ENCODE peak calls at places on chromosomes 12 and 14, in eight cellular contexts. G, T, Q, V, S, R, Y and A are unnamed samples.

GRCh38 chr14:102508774-102509743 is 517 bp downstream of the ANKRD9 start:
- DNase-seq in Q (no peak), V (peak; percentile 75), G (peak; percentile 69), T (peak; percentile 49), R (no peak), Y (peak; percentile 53), S (peak; percentile 92), A (peak; percentile 82)

GRCh38 chr14:89618309-89618708 is 201.3 kb upstream of the FOXN3 start:
- DNase-seq in T (no peak), V (no peak), Y (no peak), S (no peak), Q (no peak), R (no peak), G (no peak), A (peak; percentile 64)

GRCh38 chr14:72781476-72782181 is 112.3 kb downstream of the DPF3 start:
- DNase-seq in V (no peak), T (no peak), Y (no peak), S (no peak), G (no peak), R (no peak), Q (peak; percentile 24), A (peak; percentile 83)

GRCh38 chr12:77751939-77752338 is 78.8 kb upstream of the NAV3 start:
- DNase-seq in G (no peak), Y (no peak), R (no peak), S (no peak), T (no peak), V (no peak), Q (no peak), A (no peak)

GRCh38 chr12:111271674-111272418 is 97.0 kb downstream of the PHETA1 start:
- DNase-seq in R (no peak), S (no peak), V (no peak), G (no peak), Q (no peak), Y (no peak), T (no peak), A (peak; percentile 14)

GRCh38 chr12:43104524-43104923 is 447.5 kb downstream of the ADAMTS20 start:
- DNase-seq in T (no peak), V (no peak), R (no peak), G (no peak), Y (peak; percentile 40), S (no peak), Q (no peak), A (peak; percentile 56)

GRCh38 chr12:117002040-117002832 is 91.5 kb downstream of the FBXW8 start:
- DNase-seq in S (no peak), G (no peak), T (no peak), Q (no peak), R (no peak), Y (no peak), V (no peak), A (peak; percentile 16)

GRCh38 chr12:52692253-52692652 is 11.1 kb downstream of the KRT77 start:
- DNase-seq in G (no peak), Q (no peak), T (no peak), S (no peak), Y (peak; percentile 52), V (no peak), R (no peak), A (no peak)

GRCh38 chr14:76880432-76880831 is 54.2 kb downstream of the LRRC74A start:
- DNase-seq in S (no peak), Y (no peak), V (no peak), T (no peak), G (no peak), Q (no peak), R (no peak), A (peak; percentile 16)

GRCh38 chr12:25829192-25829591 is 129.3 kb upstream of the RASSF8 start:
- DNase-seq in T (no peak), R (no peak), Q (peak; percentile 11), S (no peak), V (no peak), Y (no peak), G (no peak), A (peak; percentile 98)

GRCh38 chr14:103087343-103087835 is 3.4 kb downstream of the LBHD2 start:
- DNase-seq in T (no peak), G (no peak), Q (no peak), R (no peak), Y (no peak), S (no peak), V (no peak), A (no peak)

GRCh38 chr12:127556487-127556886 is 710.5 kb upstream of the TMEM132C start:
- DNase-seq in S (no peak), V (no peak), T (no peak), R (no peak), Q (no peak), G (no peak), Y (no peak), A (peak; percentile 41)

GRCh38 chr12:54522213-54522612 is 24.7 kb downstream of the NCKAP1L start:
- DNase-seq in V (no peak), T (no peak), G (no peak), Q (no peak), R (no peak), Y (no peak), S (no peak), A (peak; percentile 63)

GRCh38 chr14:55802986-55803431 is 223.0 kb downstream of the KTN1 start:
- DNase-seq in R (no peak), Q (peak; percentile 54), G (no peak), V (no peak), Y (no peak), S (no peak), T (no peak), A (peak; percentile 52)

GRCh38 chr12:116958402-116959197 is 47.9 kb downstream of the FBXW8 start:
- DNase-seq in R (no peak), S (no peak), Q (no peak), T (no peak), V (no peak), Y (peak; percentile 39), G (no peak), A (peak; percentile 23)

GRCh38 chr14:58665773-58666500 is 28.2 kb downstream of the DACT1 start:
- DNase-seq in T (no peak), S (no peak), Q (no peak), R (no peak), Y (no peak), G (no peak), V (no peak), A (peak; percentile 14)

GRCh38 chr12:113214938-113215400 is 6.3 kb upstream of the TPCN1 start:
- DNase-seq in T (peak; percentile 82), Q (peak; percentile 79), G (no peak), S (peak; percentile 82), R (no peak), Y (no peak), V (peak; percentile 67), A (peak; percentile 99)

DNA sequence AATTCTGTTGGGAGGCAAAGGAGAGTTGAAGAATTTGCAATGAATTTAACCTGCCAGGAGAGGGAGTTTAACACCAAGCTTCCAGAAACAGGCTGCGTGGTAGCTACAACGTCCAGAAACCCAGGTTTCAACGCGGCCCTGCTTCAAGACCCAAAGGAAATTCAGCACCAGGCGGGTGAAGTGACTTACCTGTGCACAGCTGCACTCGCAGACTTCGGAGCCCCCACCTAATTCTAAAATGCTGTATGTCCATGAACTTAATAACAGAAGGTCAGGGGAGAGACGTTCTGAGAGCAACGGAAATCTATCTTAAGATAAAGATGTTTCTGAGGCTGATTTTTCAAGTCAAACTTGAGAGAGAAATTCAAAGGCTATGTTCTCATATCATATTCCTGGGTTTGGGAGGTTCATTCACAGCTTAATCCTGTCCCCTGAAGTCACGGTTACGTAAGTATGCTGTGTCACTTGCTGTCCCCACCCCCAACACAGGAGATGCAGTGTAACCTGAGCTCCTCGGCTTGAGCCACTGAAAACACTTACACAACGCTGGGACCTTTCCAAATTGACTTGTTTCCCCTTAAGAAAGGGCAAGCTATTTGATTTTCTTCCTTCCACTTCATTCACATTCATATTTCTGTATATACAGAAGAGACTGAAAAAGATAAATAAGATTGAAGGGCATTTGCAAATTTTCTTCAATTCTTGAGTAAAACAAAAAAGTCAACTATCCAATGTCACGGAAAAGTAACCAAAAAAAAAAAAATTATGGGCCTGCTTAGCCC is 22.7 kb downstream of the CLIP1 start:
- DNase-seq in V (peak; percentile 53), R (peak; percentile 68), S (peak; percentile 82), Q (peak; percentile 91), G (peak; percentile 75), T (peak; percentile 75), Y (peak; percentile 86), A (peak; percentile 95)
- H3K4me1 ChIP-seq in V (peaks cover 43% of the 10 kb centered on the region), R (peaks cover 6% of the 10 kb centered on the region), S (no peaks in the 10 kb centered on the region), Q (peaks cover 72% of the 10 kb centered on the region), G (peaks cover 57% of the 10 kb centered on the region), T (peaks cover 15% of the 10 kb centered on the region), Y (peaks cover 10% of the 10 kb centered on the region), A (peaks cover 29% of the 10 kb centered on the region)

GRCh38 chr14:95467232-95467631 is 49.2 kb downstream of the SYNE3 start:
- DNase-seq in R (no peak), Q (no peak), G (no peak), Y (no peak), T (no peak), S (peak; percentile 39), V (no peak), A (no peak)
- H3K4me1 ChIP-seq in R (no peaks in the 10 kb centered on the region), Q (peaks cover 11% of the 10 kb centered on the region), G (peaks cover 23% of the 10 kb centered on the region), Y (no peaks in the 10 kb centered on the region), T (no peaks in the 10 kb centered on the region), S (no peaks in the 10 kb centered on the region), V (peaks cover 81% of the 10 kb centered on the region), A (peaks cover 5% of the 10 kb centered on the region)

DNA sequence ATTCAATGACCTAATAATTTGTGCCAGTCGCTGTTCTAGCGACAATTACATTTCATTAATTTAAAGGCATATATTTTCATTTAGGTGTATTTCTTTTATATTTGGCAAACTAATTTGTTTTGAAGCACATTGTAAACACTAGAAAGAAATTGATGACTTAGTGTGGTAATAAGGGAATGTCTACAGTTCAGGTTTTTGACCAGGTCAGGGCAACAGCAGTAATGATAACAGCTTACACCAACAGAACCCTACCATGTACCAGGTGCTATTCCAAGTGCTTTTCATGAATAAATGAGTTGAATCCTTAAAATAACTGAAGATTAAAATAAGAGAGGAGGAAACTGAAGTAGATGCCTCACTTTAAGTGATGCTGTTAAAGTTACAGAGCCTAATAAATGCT is 85.4 kb upstream of the SLC38A2 start:
- DNase-seq in S (no peak), V (no peak), Q (no peak), T (no peak), Y (no peak), G (no peak), R (no peak), A (no peak)
- H3K4me1 ChIP-seq in S (peaks cover 8% of the 10 kb centered on the region), V (peaks cover 41% of the 10 kb centered on the region), Q (peaks cover 26% of the 10 kb centered on the region), T (peaks cover 26% of the 10 kb centered on the region), Y (peaks cover 33% of the 10 kb centered on the region), G (peaks cover 56% of the 10 kb centered on the region), R (no peaks in the 10 kb centered on the region), A (peaks cover 30% of the 10 kb centered on the region)

GRCh38 chr14:69387311-69387710 is 10.8 kb downstream of the ERH start:
- DNase-seq in V (no peak), S (no peak), G (no peak), R (no peak), Y (no peak), T (no peak), Q (no peak), A (peak; percentile 27)

GRCh38 chr14:69395929-69396328 is 2.2 kb downstream of the ERH start:
- DNase-seq in V (no peak), S (no peak), R (no peak), Y (no peak), Q (no peak), T (no peak), G (no peak), A (peak; percentile 13)

GRCh38 chr14:69398053-69398817 is at the start of the genes ERH and SLC39A9:
- DNase-seq in R (peak; percentile 83), Q (peak; percentile 96), V (peak; percentile 96), T (peak; percentile 97), S (peak; percentile 99), G (peak; percentile 96), Y (peak; percentile 97), A (peak; percentile 99)

DNA sequence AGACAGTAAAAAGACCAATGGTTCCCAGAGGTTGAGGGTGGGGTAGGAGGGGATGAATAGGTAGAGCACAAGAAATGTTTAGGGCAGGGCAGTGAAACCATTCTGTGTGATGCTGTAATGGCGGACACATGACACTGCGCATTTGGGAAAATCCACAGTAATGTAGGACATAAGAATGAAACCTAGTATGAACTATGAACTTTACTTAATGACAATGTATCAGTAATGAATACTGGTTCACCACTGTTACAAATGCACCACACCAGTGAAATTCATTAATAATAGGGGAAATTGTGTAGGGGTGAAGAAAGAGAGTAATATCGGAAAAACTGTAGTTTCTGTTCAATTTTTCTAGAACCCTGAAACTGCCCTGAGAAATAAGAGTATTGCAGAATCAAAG is 5.6 kb downstream of the ERH start:
- DNase-seq in T (no peak), G (no peak), Y (no peak), S (no peak), V (no peak), R (no peak), Q (no peak), A (no peak)
- H3K4me1 ChIP-seq in T (peaks cover 14% of the 10 kb centered on the region), G (peaks cover 72% of the 10 kb centered on the region), Y (peaks cover 7% of the 10 kb centered on the region), S (no peaks in the 10 kb centered on the region), V (peaks cover 55% of the 10 kb centered on the region), R (no peaks in the 10 kb centered on the region), Q (peaks cover 14% of the 10 kb centered on the region), A (peaks cover 16% of the 10 kb centered on the region)